ENCODE peak calls at places on chromosomes 7 and 10, in five cellular contexts. B is spleen, U is HCT116, T is upper lobe of left lung, A is esophagus muscularis mucosa. J is an unnamed sample. For H3K36me3, the result is how much of the 10 kb centered on the place peaks cover.

GRCh38 chr10:8060010-8060703 is 5.7 kb downstream of the GATA3 start:
- DNase-seq in B (no peak), U (no peak), T (no peak), A (no peak), J (no peak)

GRCh38 chr7:17771901-17772408 is 168.3 kb downstream of the SNX13 start:
- DNase-seq in B (no peak), U (no peak), T (no peak), A (no peak), J (no peak)

GRCh38 chr10:93471110-93471651 is 11.0 kb downstream of the MYOF start:
- DNase-seq in B (no peak), U (peak), T (no peak), A (no peak), J (no peak)

GRCh38 chr7:92843034-92843760 is 6.8 kb upstream of the CDK6 start:
- DNase-seq in B (no peak), U (no peak), T (no peak), A (no peak), J (no peak)

GRCh38 chr10:29634764-29635625 is at the start of gene SVIL:
- DNase-seq in B (no peak), U (no peak), T (no peak), A (peak), J (no peak)

GRCh38 chr7:34066968-34067367 is 161.6 kb downstream of the BMPER start:
- DNase-seq in B (no peak), U (no peak), T (no peak), A (no peak), J (no peak)

GRCh38 chr10:102261196-102261595 is 15.9 kb downstream of the GBF1 start:
- DNase-seq in B (no peak), U (no peak), T (no peak), A (no peak), J (no peak)

GRCh38 chr10:132631348-132631735 is 93.8 kb downstream of the INPP5A start:
- DNase-seq in B (peak), U (no peak), T (peak), A (no peak), J (peak)

GRCh38 chr7:135459951-135460567 is 49.8 kb downstream of the CNOT4 start:
- DNase-seq in B (no peak), U (no peak), T (no peak), A (no peak), J (no peak)

GRCh38 chr7:7861211-7861633 is 107.4 kb upstream of the GLCCI1 start:
- DNase-seq in B (no peak), U (peak), T (no peak), A (no peak), J (no peak)

GRCh38 chr7:68550635-68551034 is 1047.6 kb upstream of the AUTS2 start:
- DNase-seq in B (no peak), U (no peak), T (no peak), A (no peak), J (no peak)

GRCh38 chr7:73718905-73719805 is at the start of gene STX1A:
- DNase-seq in B (peak), U (no peak), T (peak), A (no peak), J (peak)
- TF ChIP-seq POLR2A in B (no peak), U (peak), T (no peak), A (no peak), J (no peak)

GRCh38 chr7:102098986-102099385 is 187.7 kb upstream of the SH2B2 start:
- DNase-seq in B (peak), U (no peak), T (no peak), A (peak), J (no peak)
- H3K36me3 ChIP-seq in B (half or more), U (under half), T (under half), A (under half), J (half or more)

DNA sequence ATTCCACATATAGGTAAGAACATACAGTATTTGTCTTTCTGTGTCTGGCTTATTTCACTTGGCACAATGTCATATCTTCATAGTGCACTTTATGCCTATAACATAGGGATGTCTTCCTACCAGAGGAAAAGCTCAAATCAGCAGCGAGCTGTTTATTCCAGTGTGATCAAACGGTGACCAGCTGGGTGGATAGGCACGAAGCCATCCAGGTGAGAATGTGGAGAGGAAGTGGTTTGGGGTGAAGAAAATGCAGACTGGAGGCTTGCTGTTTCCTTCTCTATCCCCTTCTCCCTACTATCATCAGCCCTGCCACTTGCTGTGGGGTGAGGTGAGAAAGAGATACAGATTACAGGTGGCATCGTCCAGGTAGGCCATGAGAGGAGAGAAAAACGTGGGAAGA is 52.4 kb downstream of the CHCHD3 start:
- DNase-seq in B (no peak), U (no peak), T (no peak), A (no peak), J (no peak)
- TF ChIP-seq POLR2AphosphoS5 in B (no peak), U (no peak), T (no peak), A (no peak), J (no peak)

DNA sequence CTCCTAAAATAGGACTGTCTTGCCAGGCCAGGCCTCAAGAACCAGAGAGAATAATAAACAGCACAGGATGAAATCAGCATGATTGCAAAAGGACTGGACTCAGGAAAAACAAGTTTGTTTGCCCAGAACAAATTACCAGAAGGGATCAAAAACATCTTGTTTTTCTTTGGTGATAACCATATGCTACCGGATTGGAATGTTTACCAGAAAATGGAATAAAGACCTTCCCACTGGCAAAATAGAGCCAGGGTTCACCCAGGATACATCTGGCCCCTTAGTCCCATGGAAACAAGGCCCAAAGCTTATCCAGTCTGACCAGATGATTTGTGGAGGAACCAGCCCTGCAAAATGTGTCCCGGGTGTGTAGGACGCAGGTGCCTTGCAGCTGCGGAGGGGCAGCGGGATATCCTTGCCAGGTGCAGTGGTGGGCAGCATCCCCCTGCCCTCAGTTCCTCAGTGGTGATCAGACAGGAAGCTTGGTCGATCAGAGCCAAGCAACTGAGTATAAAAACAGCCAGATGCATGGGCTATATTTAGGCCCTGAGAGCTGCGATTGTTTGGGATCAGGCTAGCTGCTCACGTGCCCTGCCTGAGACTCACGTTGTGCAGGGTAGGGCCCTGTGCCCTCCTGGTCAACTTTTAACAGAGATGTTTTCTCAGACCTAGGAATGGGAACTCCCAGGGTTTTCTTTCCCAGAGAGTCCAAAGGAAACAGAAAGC is 4.6 kb upstream of the ZNF22 start:
- DNase-seq in B (no peak), U (no peak), T (no peak), A (peak), J (peak)
- TF ChIP-seq POLR2A in B (no peak), U (no peak), T (no peak), A (no peak), J (no peak)

GRCh38 chr7:44212018-44212417 is 11.2 kb downstream of the YKT6 start:
- DNase-seq in B (peak), U (no peak), T (no peak), A (no peak), J (no peak)
- H3K36me3 ChIP-seq in B (half or more), U (under half), T (half or more), A (half or more), J (half or more)

DNA sequence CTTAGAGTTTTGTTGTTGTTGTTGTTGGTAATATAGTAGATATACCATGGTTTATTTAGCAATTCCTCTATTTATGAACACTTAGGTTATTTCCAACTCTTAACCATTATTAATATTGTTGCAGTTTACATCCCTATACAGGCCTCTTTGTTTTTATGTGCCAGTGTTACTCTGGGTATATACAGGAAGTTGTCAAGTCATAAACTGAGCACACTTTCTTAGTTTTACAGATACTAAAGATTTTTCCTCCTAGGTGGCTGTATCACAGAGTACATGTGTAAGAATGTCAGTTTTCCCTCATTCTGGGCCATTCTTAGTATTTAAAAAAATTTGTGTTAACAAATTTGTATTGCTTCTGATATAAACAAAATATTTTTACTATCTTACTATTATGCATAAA is 128.4 kb downstream of the ARL4A start:
- DNase-seq in B (no peak), U (no peak), T (no peak), A (no peak), J (no peak)
- TF ChIP-seq POLR2AphosphoS5 in B (no peak), U (no peak), T (no peak), A (no peak), J (no peak)

J was measured in stomach.